ENCODE peak calls at places on chromosome 3, in six cellular contexts. W is CD8-positive, alpha-beta T cell; U is NB4; S is heart right ventricle; R is IMR-90; O is cardiac fibroblast. N is an unnamed sample.

GRCh38 chr3:35639251-35640185 is at the start of gene ARPP21:
- DNase-seq in O (peak), U (peak), S (no peak), R (no peak), W (no peak), N (peak)

GRCh38 chr3:197154-197855 is 742 bp downstream of the CHL1 start:
- DNase-seq in S (peak), O (no peak), U (no peak), R (no peak), W (no peak), N (no peak)

GRCh38 chr3:148477375-148477774 is 220.3 kb upstream of the AGTR1 start:
- DNase-seq in O (no peak), S (no peak), R (no peak), U (no peak), W (no peak), N (no peak)

GRCh38 chr3:149658444-149659172 is 783 bp upstream of the WWTR1 start:
- DNase-seq in R (peak), O (peak), U (peak), W (peak), S (peak), N (peak)

GRCh38 chr3:55750525-55750924 is 263.4 kb upstream of the WNT5A start:
- DNase-seq in O (peak), W (no peak), U (no peak), S (no peak), R (peak), N (no peak)

GRCh38 chr3:139016430-139017048 is 4.2 kb downstream of the PRR23B start:
- DNase-seq in U (no peak), S (no peak), O (no peak), R (no peak), W (no peak), N (no peak)

GRCh38 chr3:42461762-42462161 is 40.7 kb upstream of the VIPR1 start:
- DNase-seq in U (no peak), W (no peak), O (no peak), R (no peak), S (no peak), N (no peak)

GRCh38 chr3:14886101-14886500 is 61.3 kb upstream of the NR2C2 start:
- DNase-seq in R (no peak), U (no peak), O (no peak), W (no peak), S (no peak), N (no peak)

GRCh38 chr3:10804183-10804648 is 11.8 kb upstream of the SLC6A11 start:
- DNase-seq in R (no peak), U (no peak), W (no peak), O (no peak), S (no peak), N (peak)

GRCh38 chr3:168426196-168426595 is 330.5 kb upstream of the GOLIM4 start:
- DNase-seq in R (peak), U (no peak), O (peak), W (no peak), S (no peak), N (peak)

GRCh38 chr3:196207159-196207832 is 3.9 kb downstream of the ZDHHC19 start:
- DNase-seq in R (no peak), S (no peak), U (no peak), O (no peak), W (no peak), N (no peak)

GRCh38 chr3:110810356-110810755 is 261.3 kb upstream of the NECTIN3 start:
- DNase-seq in O (peak), W (no peak), S (no peak), U (no peak), R (peak), N (peak)

GRCh38 chr3:105495021-105495420 is 128.3 kb downstream of the ALCAM start:
- DNase-seq in U (no peak), O (peak), R (peak), W (no peak), S (no peak), N (no peak)

GRCh38 chr3:158313344-158313927 is 203.5 kb downstream of the RSRC1 start:
- DNase-seq in O (peak), R (peak), S (no peak), U (peak), W (no peak), N (peak)

GRCh38 chr3:120680193-120680894 is 1.7 kb downstream of the HGD start:
- DNase-seq in O (no peak), U (no peak), S (no peak), W (no peak), R (no peak), N (no peak)

GRCh38 chr3:30342319-30343060 is 263.9 kb upstream of the TGFBR2 start:
- DNase-seq in W (no peak), O (peak), U (no peak), S (no peak), R (peak), N (peak)

GRCh38 chr3:187112934-187113793 is 26.1 kb downstream of the RPL39L start:
- DNase-seq in W (no peak), O (peak), U (peak), S (no peak), R (peak), N (peak)

GRCh38 chr3:80519436-80519835 is 751.6 kb upstream of the ROBO1 start:
- DNase-seq in W (no peak), S (no peak), O (no peak), R (no peak), U (no peak), N (no peak)

GRCh38 chr3:139676634-139677197 is 1.1 kb downstream of the NMNAT3 start:
- DNase-seq in W (no peak), O (no peak), U (peak), R (no peak), S (no peak), N (no peak)

GRCh38 chr3:186985713-186986364 is 55.5 kb downstream of the ST6GAL1 start:
- DNase-seq in R (no peak), W (no peak), S (peak), U (peak), O (no peak), N (peak)

GRCh38 chr3:195104340-195104739 is 166.6 kb downstream of the XXYLT1 start:
- DNase-seq in S (no peak), U (no peak), O (no peak), R (no peak), W (no peak), N (no peak)

GRCh38 chr3:141152801-141153678 is 78.6 kb upstream of the PXYLP1 start:
- DNase-seq in W (no peak), R (no peak), S (peak), O (no peak), U (no peak), N (no peak)

GRCh38 chr3:52054689-52055511 is 1.5 kb downstream of the DUSP7 start:
- DNase-seq in S (no peak), U (peak), W (no peak), O (no peak), R (peak), N (no peak)

GRCh38 chr3:71101581-71101980 is 481.9 kb downstream of the FOXP1 start:
- DNase-seq in W (no peak), U (no peak), O (peak), R (peak), S (no peak), N (peak)

GRCh38 chr3:138062037-138062436 is 52.1 kb downstream of the CLDN18 start:
- DNase-seq in R (no peak), W (no peak), U (no peak), O (no peak), S (no peak), N (no peak)

GRCh38 chr3:118802325-118803095 is 232.1 kb downstream of the IGSF11 start:
- DNase-seq in R (no peak), S (no peak), U (no peak), W (no peak), O (no peak), N (no peak)

GRCh38 chr3:195451373-195452000 is 8.7 kb upstream of the ACAP2 start:
- DNase-seq in U (no peak), W (no peak), R (no peak), S (no peak), O (no peak), N (no peak)

GRCh38 chr3:144289057-144289456 is 317.4 kb downstream of the DIPK2A start:
- DNase-seq in O (no peak), S (no peak), U (no peak), W (no peak), R (no peak), N (no peak)

GRCh38 chr3:188348445-188349244 is 194.7 kb downstream of the LPP start:
- DNase-seq in R (peak), U (no peak), W (no peak), S (peak), O (peak), N (peak)

GRCh38 chr3:177358968-177359600 is 161.8 kb upstream of the TBL1XR1 start:
- DNase-seq in S (peak), U (peak), O (peak), R (no peak), W (peak), N (peak)

GRCh38 chr3:9491506-9491905 is 62.1 kb downstream of the LHFPL4 start:
- DNase-seq in S (no peak), R (no peak), U (no peak), O (no peak), W (no peak), N (no peak)

GRCh38 chr3:38496131-38496910 is at the start of gene EXOG:
- DNase-seq in O (peak), R (peak), W (peak), S (peak), U (peak), N (peak)

GRCh38 chr3:52087728-52088127 is 31.4 kb upstream of the DUSP7 start:
- DNase-seq in S (no peak), O (no peak), U (peak), W (no peak), R (no peak), N (no peak)

GRCh38 chr3:5565026-5565425 is 377.5 kb downstream of the EDEM1 start:
- DNase-seq in U (peak), O (no peak), W (no peak), S (no peak), R (peak), N (no peak)

GRCh38 chr3:125266976-125267375 is 54.4 kb upstream of the SLC12A8 start:
- DNase-seq in R (no peak), S (no peak), O (no peak), W (no peak), U (no peak), N (no peak)
- TF ChIP-seq CTCF in R (no peak), S (no peak), O (no peak), W (no peak), U (no peak), N (no peak)

DNA sequence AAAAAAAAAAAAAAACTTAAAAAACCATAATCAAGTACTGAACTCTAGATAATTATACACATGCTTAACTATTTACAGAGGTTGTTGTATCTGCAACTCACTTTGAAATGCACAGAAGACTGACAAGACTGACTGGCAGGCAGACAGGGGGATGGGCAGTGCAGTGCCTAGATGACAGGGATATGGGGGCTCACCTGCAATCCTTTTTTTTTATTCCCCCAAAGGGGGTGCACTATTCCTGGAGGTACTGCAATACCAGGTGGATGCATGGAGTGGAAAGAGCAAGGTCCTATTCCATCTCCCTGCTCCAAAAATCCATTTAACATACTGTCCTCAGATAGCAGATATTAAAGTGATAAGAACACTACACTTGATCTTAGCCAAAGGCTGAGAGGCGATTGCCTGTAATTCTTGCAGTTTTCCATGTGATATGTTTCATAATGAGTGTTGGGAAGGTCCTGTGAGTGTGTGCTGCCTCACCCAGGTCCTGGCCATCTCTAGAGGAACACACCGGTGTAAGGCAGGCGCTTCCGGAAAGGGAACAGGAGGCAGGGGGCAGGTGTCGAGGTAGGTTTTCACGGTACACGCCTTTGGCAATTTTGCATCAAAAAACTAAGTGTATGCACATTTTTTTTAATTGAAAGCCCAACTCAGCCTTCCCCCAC is 22.7 kb downstream of the SEC61A1 start:
- DNase-seq in U (no peak), O (peak), W (no peak), S (no peak), R (no peak), N (no peak)
- H3K4me3 ChIP-seq in U (no peak), O (no peak), W (no peak), S (peak), R (peak), N (peak)

DNA sequence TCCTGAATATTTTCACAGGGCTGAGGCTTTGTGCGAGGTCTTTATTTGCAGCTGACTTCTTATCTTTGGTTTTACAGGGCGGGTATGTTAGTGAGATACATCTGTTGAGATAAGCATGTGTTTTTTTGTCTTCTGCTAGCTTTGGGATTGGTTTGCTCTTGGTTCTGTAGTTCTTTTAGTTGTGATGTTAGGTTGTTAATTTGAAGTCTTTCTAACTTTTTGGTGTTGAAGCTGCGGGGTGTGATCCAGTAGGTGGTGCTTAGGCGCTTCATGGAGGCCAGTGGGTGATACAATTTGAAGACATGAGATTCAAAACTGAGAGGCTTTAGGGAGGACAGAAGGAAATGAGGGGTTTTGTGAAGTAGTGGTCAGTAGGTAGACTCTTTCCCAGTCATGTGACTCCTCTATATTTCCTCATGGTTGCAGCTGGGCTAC is 68.0 kb upstream of the TNFSF10 start:
- DNase-seq in W (no peak), S (no peak), U (no peak), R (no peak), O (no peak), N (peak)
- TF ChIP-seq CTCF in W (no peak), S (no peak), U (no peak), R (no peak), O (no peak), N (no peak)

GRCh38 chr3:63970596-63971468 is 52.5 kb downstream of the PSMD6 start:
- DNase-seq in S (no peak), O (no peak), R (no peak), U (no peak), W (no peak), N (peak)
- H3K4me3 ChIP-seq in S (no peak), O (no peak), R (no peak), U (no peak), W (peak), N (no peak)

DNA sequence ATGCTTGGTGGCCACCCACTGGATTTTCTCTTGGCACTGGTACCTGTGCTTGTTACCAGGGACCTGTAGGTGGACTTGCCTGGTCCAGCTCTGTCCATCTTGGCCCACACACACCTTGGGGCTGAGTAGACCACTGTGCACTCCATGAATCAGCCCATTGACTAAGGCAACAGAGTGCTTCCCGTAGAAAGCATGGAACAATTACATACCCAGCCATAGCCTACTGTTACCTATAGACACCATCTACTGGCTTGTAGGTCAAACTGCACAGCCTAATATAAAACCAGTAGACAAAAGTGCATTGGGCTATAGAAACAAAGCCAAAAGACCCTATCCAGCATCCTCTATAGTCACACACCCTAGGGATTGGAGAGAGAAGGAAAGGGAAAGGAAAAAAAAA is 378.9 kb downstream of the OTOL1 start:
- DNase-seq in O (no peak), U (no peak), S (no peak), W (no peak), R (no peak), N (no peak)
- TF ChIP-seq CTCF in O (no peak), U (no peak), S (no peak), W (no peak), R (no peak), N (no peak)

GRCh38 chr3:156552973-156553372 is 1.9 kb downstream of the SSR3 start:
- DNase-seq in U (no peak), S (no peak), O (no peak), R (no peak), W (no peak), N (no peak)
- H3K4me3 ChIP-seq in U (peak), S (peak), O (peak), R (no peak), W (no peak), N (peak)

GRCh38 chr3:94862703-94863102 is 799.8 kb downstream of the NSUN3 start:
- DNase-seq in U (peak), S (no peak), R (no peak), W (no peak), O (peak), N (peak)
- TF ChIP-seq CTCF in U (peak), S (no peak), R (peak), W (no peak), O (peak), N (peak)

GRCh38 chr3:13009132-13009945 is 63.9 kb downstream of the IQSEC1 start:
- DNase-seq in R (no peak), U (peak), S (peak), W (peak), O (no peak), N (no peak)
- H3K4me3 ChIP-seq in R (no peak), U (peak), S (no peak), W (peak), O (no peak), N (no peak)